ENCODE peak calls at places on chromosomes 7 and 10, in five cellular contexts. G is left ventricle myocardium inferior, X is endothelial cell, E is A549, L is right atrium auricular region. I is an unnamed sample.

GRCh38 chr7:34138483-34138882 is 233.1 kb downstream of the BMPER start:
- DNase-seq in G (no peak), X (no peak), E (no peak), L (no peak), I (no peak)

GRCh38 chr7:135508853-135509588 is 881 bp downstream of the CNOT4 start:
- DNase-seq in G (no peak), X (peak), E (peak), L (no peak), I (no peak)

GRCh38 chr10:112605063-112605462 is 158.0 kb downstream of the VTI1A start:
- DNase-seq in G (no peak), X (no peak), E (no peak), L (no peak), I (no peak)

GRCh38 chr7:151320263-151320845 is 21.3 kb upstream of the NUB1 start:
- DNase-seq in G (no peak), X (no peak), E (no peak), L (no peak), I (no peak)

GRCh38 chr7:115679976-115680375 is 350.6 kb downstream of the TFEC start:
- DNase-seq in G (no peak), X (peak), E (peak), L (no peak), I (no peak)

GRCh38 chr7:44490351-44491200 is at the start of gene NUDCD3:
- DNase-seq in G (peak), X (peak), E (peak), L (peak), I (no peak)

GRCh38 chr10:79377557-79378382 is 30.5 kb downstream of the PPIF start:
- DNase-seq in G (no peak), X (no peak), E (no peak), L (no peak), I (peak)

GRCh38 chr10:73413108-73413527 is 740 bp downstream of the ANXA7 start:
- DNase-seq in G (no peak), X (peak), E (peak), L (no peak), I (no peak)

GRCh38 chr10:34651796-34652195 is 163.3 kb downstream of the PARD3 start:
- DNase-seq in G (no peak), X (no peak), E (no peak), L (no peak), I (no peak)